ENCODE peak calls at places on chromosomes 2 and 18, in seven cellular contexts. Q is stimulated activated CD8-positive, alpha-beta memory T cell treated with anti-CD3 and anti-CD28 coated beads, Interleukin-7, amount 100 ng/mL, for 1 hour; H is NAMALWA; V is neural crest cell; A is lower lobe of right lung; M is activated T-helper 1 cell treated with anti-CD3 and anti-CD28 coated beads, Interleukin-2, amount 50 U/mL, for 16 hours; Y is NCI-H1092. N is an unnamed sample.

GRCh38 chr2:46142546-46143329 is 154.5 kb upstream of the EPAS1 start:
- DNase-seq in H (no peak), Q (no peak), V (no peak), Y (no peak), M (no peak), A (no peak), N (no peak)

GRCh38 chr2:144402282-144402681 is 117.6 kb downstream of the ZEB2 start:
- DNase-seq in M (no peak), V (no peak), H (no peak), Y (no peak), Q (no peak), A (peak), N (no peak)

GRCh38 chr2:134897932-134898331 is 20.7 kb upstream of the CCNT2 start:
- DNase-seq in Y (no peak), M (no peak), A (no peak), V (no peak), H (peak), Q (no peak), N (peak)

GRCh38 chr2:233668605-233669260 is 3.0 kb upstream of the UGT1A9 start:
- DNase-seq in H (no peak), A (no peak), M (no peak), Q (no peak), Y (no peak), V (no peak), N (no peak)

GRCh38 chr18:61859118-61859517 is 33.7 kb downstream of the RNF152 start:
- DNase-seq in V (no peak), Q (no peak), A (no peak), Y (no peak), M (no peak), H (no peak), N (no peak)

GRCh38 chr18:42614619-42615293 is 500.7 kb downstream of the RIT2 start:
- DNase-seq in V (no peak), H (no peak), M (no peak), Q (no peak), Y (peak), A (no peak), N (no peak)

GRCh38 chr2:70960833-70961647 is 17.4 kb upstream of the ANKRD53 start:
- DNase-seq in Y (no peak), A (no peak), H (no peak), Q (no peak), V (no peak), M (no peak), N (no peak)

GRCh38 chr2:37819228-37819627 is 105.9 kb upstream of the RMDN2 start:
- DNase-seq in Q (no peak), H (no peak), V (no peak), A (no peak), M (no peak), Y (no peak), N (peak)

GRCh38 chr2:202014328-202015034 is 19.2 kb upstream of the FZD7 start:
- DNase-seq in Y (no peak), H (no peak), V (no peak), A (no peak), Q (no peak), M (no peak), N (peak)

GRCh38 chr2:230944123-230944653 is 19.1 kb upstream of the GPR55 start:
- DNase-seq in M (no peak), Y (no peak), A (no peak), V (no peak), Q (no peak), H (no peak), N (no peak)

GRCh38 chr2:42063383-42064171 is 15.8 kb downstream of the PKDCC start:
- DNase-seq in V (no peak), H (no peak), A (no peak), Y (no peak), M (no peak), Q (no peak), N (peak)

N was measured in ELR.